ENCODE peak calls at places on chromosomes 16 and 17, in nine cellular contexts. N, W, Y, T, O, M, K, S and A are unnamed samples.

GRCh38 chr17:15447928-15448579 is 19.4 kb downstream of the CDRT4 start:
- DNase-seq in O (no peak), W (no peak), K (no peak), S (no peak), Y (no peak), N (no peak), M (no peak), T (no peak), A (no peak)

GRCh38 chr16:71426069-71426879 is 15.6 kb downstream of the TLE7 start:
- DNase-seq in T (no peak), O (no peak), K (no peak), M (no peak), N (peak), W (peak), Y (peak), S (peak), A (peak)

GRCh38 chr16:85415196-85415988 is 197.7 kb upstream of the GSE1 start:
- DNase-seq in Y (no peak), K (no peak), M (peak), N (peak), W (no peak), O (no peak), S (no peak), T (no peak), A (no peak)

GRCh38 chr17:44218344-44219125 is 940 bp downstream of the UBTF start:
- DNase-seq in Y (peak), M (peak), O (peak), W (peak), S (peak), T (peak), K (peak), N (peak), A (peak)

GRCh38 chr17:64378890-64379354 is 11.7 kb downstream of the PECAM1 start:
- DNase-seq in K (peak), M (no peak), T (no peak), Y (no peak), O (no peak), N (peak), W (no peak), S (no peak), A (no peak)

GRCh38 chr17:70552230-70552981 is 383.1 kb downstream of the KCNJ2 start:
- DNase-seq in T (peak), S (peak), Y (no peak), M (no peak), N (peak), O (no peak), W (no peak), K (no peak), A (peak)

GRCh38 chr17:17447264-17447663 is 29.5 kb upstream of the MED9 start:
- DNase-seq in N (no peak), M (no peak), Y (no peak), O (no peak), W (no peak), K (no peak), S (no peak), T (no peak), A (no peak)

GRCh38 chr17:8836821-8837426 is 30.6 kb downstream of the PIK3R6 start:
- DNase-seq in W (no peak), N (no peak), T (no peak), K (no peak), M (no peak), O (no peak), S (no peak), Y (no peak), A (no peak)

GRCh38 chr16:24700549-24701392 is 28.7 kb upstream of the TNRC6A start:
- DNase-seq in K (peak), M (no peak), T (peak), W (no peak), Y (no peak), S (peak), N (no peak), O (no peak), A (peak)

GRCh38 chr16:4489030-4489429 is 12.8 kb downstream of the HMOX2 start:
- DNase-seq in S (no peak), M (no peak), Y (no peak), T (no peak), O (no peak), W (no peak), K (no peak), N (no peak), A (no peak)